ENCODE peak calls at places on chromosomes 13 and 19, in nine cellular contexts. I is fibroblast of villous mesenchyme, W is A673, C is heart right ventricle, A is cardiac muscle cell, Z is fibroblast of the aortic adventitia, R is body of pancreas, X is epithelial cell of esophagus, B is tibial nerve. K is an unnamed sample.

GRCh38 chr19:47240561-47240960 is 9.6 kb upstream of the BBC3 start:
- DNase-seq in Z (no peak), R (no peak), X (no peak), W (no peak), B (no peak), C (no peak), I (no peak), A (no peak), K (no peak)

GRCh38 chr19:47005873-47006272 is 13.8 kb upstream of the NPAS1 start:
- DNase-seq in R (no peak), B (no peak), A (no peak), X (peak), C (no peak), W (peak), Z (no peak), I (no peak), K (no peak)

GRCh38 chr13:27482996-27483395 is 32.6 kb upstream of the MTIF3 start:
- DNase-seq in X (no peak), B (no peak), C (no peak), A (no peak), R (peak), W (no peak), I (no peak), Z (no peak), K (no peak)

GRCh38 chr19:46374526-46375475 is 27.9 kb downstream of the PPP5C start:
- DNase-seq in X (no peak), C (no peak), B (no peak), I (no peak), A (no peak), R (no peak), Z (no peak), W (no peak), K (no peak)

GRCh38 chr19:19461671-19462622 is 53.4 kb downstream of the TSSK6 start:
- DNase-seq in I (peak), B (no peak), C (peak), R (peak), X (peak), Z (peak), W (peak), A (peak), K (no peak)

GRCh38 chr13:74409551-74409950 is 275.3 kb upstream of the KLF12 start:
- DNase-seq in I (peak), X (no peak), R (no peak), B (no peak), A (no peak), Z (no peak), C (no peak), W (no peak), K (no peak)

GRCh38 chr13:43981091-43981490 is 101.4 kb downstream of the LACC1 start:
- DNase-seq in B (no peak), R (no peak), I (no peak), X (no peak), Z (no peak), C (no peak), W (peak), A (no peak), K (no peak)

GRCh38 chr19:39765091-39766076 is 13.3 kb upstream of the LEUTX start:
- DNase-seq in A (peak), X (peak), I (peak), C (no peak), R (peak), W (peak), Z (peak), B (no peak), K (no peak)

GRCh38 chr19:55258476-55258827 is 365 bp downstream of the PPP6R1 start:
- DNase-seq in I (no peak), B (no peak), A (no peak), Z (no peak), C (no peak), W (no peak), R (no peak), X (peak), K (no peak)

GRCh38 chr19:55369651-55370304 is 485 bp downstream of the IL11 start:
- DNase-seq in I (peak), X (peak), R (no peak), A (peak), B (no peak), Z (peak), C (no peak), W (peak), K (no peak)

GRCh38 chr19:33005440-33005839 is 33.4 kb downstream of the FAAP24 start:
- DNase-seq in W (peak), Z (no peak), X (peak), I (no peak), R (no peak), A (no peak), C (no peak), B (no peak), K (no peak)

GRCh38 chr19:35740108-35740422 is 2.2 kb downstream of the IGFLR1 start:
- DNase-seq in X (no peak), A (no peak), I (no peak), C (no peak), R (no peak), Z (no peak), B (no peak), W (no peak), K (no peak)
- TF ChIP-seq CTCF in X (no peak), A (no peak), I (no peak), C (no peak), R (no peak), Z (no peak), B (no peak), W (no peak), K (no peak)

GRCh38 chr13:77563110-77563509 is 27.6 kb downstream of the SCEL start:
- DNase-seq in Z (peak), A (peak), B (no peak), I (peak), W (peak), R (no peak), C (no peak), X (peak), K (no peak)

DNA sequence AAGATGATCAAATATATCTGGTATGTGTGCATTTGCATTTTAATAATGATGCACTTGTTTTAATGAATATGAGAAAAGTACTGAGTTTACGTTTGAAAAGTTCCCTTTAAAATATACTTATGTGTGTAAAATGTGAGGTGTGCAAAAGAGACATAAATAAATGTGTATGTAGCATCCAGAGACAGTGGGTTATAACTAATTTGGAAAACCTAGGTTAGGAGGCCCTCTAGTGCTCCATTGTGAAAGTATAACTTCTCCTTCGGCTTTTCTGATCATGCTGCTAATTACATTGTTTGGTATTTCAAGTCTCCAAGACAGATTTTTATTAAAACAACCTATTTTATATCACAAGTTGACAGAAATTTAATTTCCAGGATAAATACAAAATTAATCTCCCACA is 30.1 kb downstream of the SCEL start:
- DNase-seq in X (peak), Z (peak), A (peak), W (peak), R (no peak), C (no peak), I (peak), B (no peak), K (no peak)
- TF ChIP-seq CTCF in X (peak), Z (peak), A (peak), W (peak), R (peak), C (peak), I (peak), B (no peak), K (peak)

DNA sequence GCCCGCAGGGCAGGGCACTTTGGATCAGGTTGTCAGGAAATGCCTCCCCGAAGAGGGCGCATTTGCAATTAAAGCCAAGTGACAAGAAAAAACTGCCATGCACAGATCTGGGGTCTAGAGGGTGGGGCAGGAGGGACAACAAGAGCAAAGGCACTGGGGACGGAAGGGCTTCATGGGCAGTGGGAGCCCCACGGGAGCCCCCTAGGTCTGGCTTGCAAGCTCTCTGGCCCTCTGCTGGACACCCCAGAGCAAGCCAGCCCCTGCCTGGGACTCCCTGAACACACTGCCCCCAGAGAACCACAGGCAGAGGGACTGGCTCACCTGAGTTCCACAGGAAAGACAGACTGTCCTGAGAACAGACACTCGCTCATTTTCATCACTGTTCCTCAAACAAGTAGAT is 30.2 kb upstream of the C19orf12 start:
- DNase-seq in I (no peak), W (no peak), R (no peak), Z (no peak), A (no peak), B (no peak), C (no peak), X (no peak), K (no peak)
- TF ChIP-seq CTCF in I (peak), W (peak), R (no peak), Z (peak), A (no peak), B (no peak), C (no peak), X (no peak), K (peak)

GRCh38 chr13:76307157-76307556 is 579.0 kb downstream of the KCTD12 start:
- DNase-seq in C (no peak), B (no peak), Z (peak), R (no peak), W (no peak), A (peak), I (peak), X (no peak), K (no peak)
- TF ChIP-seq CTCF in C (no peak), B (no peak), Z (peak), R (no peak), W (no peak), A (no peak), I (no peak), X (no peak), K (no peak)

DNA sequence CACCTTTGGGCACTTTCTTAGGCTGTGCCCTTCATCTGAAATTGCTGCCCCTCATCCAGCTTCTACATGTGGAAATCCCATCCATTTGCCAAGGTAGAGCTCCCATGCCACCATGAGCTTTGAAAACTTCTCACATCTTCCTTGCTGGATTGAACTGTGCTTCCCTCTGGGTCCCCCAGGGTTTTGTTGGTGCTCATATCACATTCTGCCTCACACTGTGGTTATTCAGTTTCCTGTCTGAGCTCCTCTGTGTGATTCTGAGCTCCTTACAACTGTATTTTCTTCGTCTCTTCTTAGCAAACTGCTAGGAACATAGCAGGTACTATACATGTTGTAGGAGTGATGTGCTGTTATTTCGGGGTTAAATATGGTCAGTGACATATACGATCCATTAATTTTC is 74.9 kb upstream of the KL start:
- DNase-seq in A (peak), I (no peak), W (no peak), X (no peak), Z (no peak), R (no peak), B (no peak), C (no peak), K (no peak)
- TF ChIP-seq CTCF in A (peak), I (no peak), W (no peak), X (no peak), Z (no peak), R (no peak), B (no peak), C (no peak), K (no peak)

GRCh38 chr13:94657167-94657566 is 55.2 kb downstream of the SOX21 start:
- DNase-seq in Z (no peak), I (peak), B (no peak), W (peak), X (peak), C (no peak), A (peak), R (no peak), K (no peak)
- TF ChIP-seq CTCF in Z (no peak), I (no peak), B (no peak), W (no peak), X (no peak), C (no peak), A (no peak), R (no peak), K (no peak)

K was measured in osteocyte.